ENCODE peak calls at places on chromosome 3, in four cellular contexts. B, P, L and N are unnamed samples. For H3K27me3, the result is how much of the 10 kb centered on the place peaks cover.

GRCh38 chr3:43191116-43191515 is 85.2 kb upstream of the POMGNT2 start:
- DNase-seq in B (no peak), L (no peak), P (no peak), N (peak)

GRCh38 chr3:193174137-193174536 is 66.9 kb upstream of the PLAAT1 start:
- DNase-seq in P (no peak), B (peak), L (no peak), N (no peak)

GRCh38 chr3:106769045-106769444 is 608.2 kb upstream of the CCDC54 start:
- DNase-seq in P (no peak), L (no peak), B (no peak), N (no peak)

GRCh38 chr3:190692256-190692655 is 170.2 kb downstream of the GMNC start:
- DNase-seq in B (no peak), P (no peak), L (no peak), N (no peak)

GRCh38 chr3:71977525-71977924 is 192.6 kb upstream of the PROK2 start:
- DNase-seq in P (no peak), L (no peak), B (no peak), N (no peak)

GRCh38 chr3:46482632-46483311 is 15.0 kb upstream of the RTP3 start:
- DNase-seq in P (no peak), L (no peak), B (no peak), N (peak)

GRCh38 chr3:123640311-123641083 is 55.6 kb upstream of the HACD2 start:
- DNase-seq in B (no peak), L (no peak), P (no peak), N (no peak)

GRCh38 chr3:149879872-149880271 is 66.9 kb downstream of the RNF13 start:
- DNase-seq in B (peak), L (peak), P (peak), N (peak)

GRCh38 chr3:190003730-190004129 is 117.0 kb downstream of the P3H2 start:
- DNase-seq in L (no peak), B (no peak), P (no peak), N (peak)

GRCh38 chr3:138943724-138944131 is 3.2 kb downstream of the FOXL2 start:
- DNase-seq in P (peak), L (no peak), B (no peak), N (peak)
- H3K27me3 ChIP-seq in P (half or more), L (under half), B (under half), N (under half)

GRCh38 chr3:52124126-52124525 is 30.1 kb downstream of the POC1A start:
- DNase-seq in B (no peak), L (no peak), P (no peak), N (no peak)
- H3K4me2 ChIP-seq in B (no peak), L (no peak), P (no peak), N (no peak)

GRCh38 chr3:10599017-10599416 is 93.6 kb upstream of the ATP2B2 start:
- DNase-seq in L (no peak), P (no peak), B (no peak), N (no peak)
- H3K27me3 ChIP-seq in L (under half), P (under half), B (under half), N (half or more)

DNA sequence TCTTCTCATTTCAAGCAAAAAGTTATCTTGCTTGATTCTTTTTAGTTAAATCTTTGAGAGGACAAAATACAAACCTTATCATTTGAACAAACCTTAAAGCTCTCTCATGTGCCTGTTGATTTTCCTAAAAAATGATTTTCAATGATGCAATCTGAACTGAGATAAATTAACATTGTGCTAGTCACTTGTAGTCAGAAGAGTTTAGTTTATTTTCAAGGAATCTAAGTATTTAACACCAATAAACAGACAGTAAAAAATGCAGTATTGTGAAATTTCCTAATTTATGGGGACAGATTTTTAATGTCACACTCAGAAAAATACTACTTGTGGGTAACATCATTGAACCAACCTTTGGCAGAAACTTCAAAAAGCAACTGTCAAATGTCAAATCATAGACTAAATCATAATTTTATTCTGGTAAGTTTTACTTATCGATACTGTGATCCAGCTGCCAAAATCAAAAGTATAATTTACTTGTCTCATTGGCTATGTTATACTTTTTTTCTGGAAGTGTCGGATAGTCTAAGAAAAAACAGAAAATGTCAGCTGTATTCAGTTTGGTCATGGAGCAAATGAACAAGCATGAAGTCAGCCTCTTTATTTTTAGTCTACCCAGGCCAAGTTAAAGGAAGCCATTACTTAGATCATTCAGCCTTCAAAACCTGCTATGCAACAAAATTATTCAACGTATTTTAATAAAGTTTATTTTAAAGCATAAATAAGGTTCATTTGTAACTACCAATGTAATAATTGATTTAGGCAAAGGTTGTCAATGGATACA is 52.4 kb upstream of the FNDC3B start:
- DNase-seq in L (no peak), B (no peak), P (no peak), N (no peak)
- H3K4me2 ChIP-seq in L (no peak), B (no peak), P (no peak), N (no peak)

GRCh38 chr3:194326192-194327029 is 24.7 kb downstream of the CPN2 start:
- DNase-seq in B (no peak), L (no peak), P (peak), N (no peak)

GRCh38 chr3:194322701-194323174 is 28.4 kb downstream of the CPN2 start:
- DNase-seq in L (no peak), B (peak), P (no peak), N (peak)

GRCh38 chr3:194325424-194326165 is 25.5 kb downstream of the CPN2 start:
- DNase-seq in B (no peak), P (no peak), L (no peak), N (no peak)

GRCh38 chr3:194323785-194324735 is 27.1 kb downstream of the CPN2 start:
- DNase-seq in B (peak), P (peak), L (no peak), N (peak)

DNA sequence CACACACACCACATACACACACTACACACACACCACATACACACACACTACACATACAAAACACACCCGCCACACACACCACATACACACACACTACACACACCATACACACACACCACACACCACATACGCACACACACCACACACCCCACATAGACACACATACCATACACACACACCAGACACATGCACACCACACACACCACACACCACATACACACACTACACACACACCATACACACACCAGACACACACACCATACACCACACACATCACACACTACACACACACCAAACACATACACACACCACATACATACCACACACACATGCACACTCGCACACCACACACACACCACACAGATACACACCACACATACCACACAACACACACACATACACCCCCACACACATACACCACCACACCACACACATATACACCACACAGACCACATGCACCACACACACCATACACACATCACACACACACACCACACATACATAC is 26.3 kb downstream of the CPN2 start:
- DNase-seq in B (no peak), P (no peak), L (no peak), N (no peak)
- H3K27me3 ChIP-seq in B (under half), P (under half), L (under half), N (under half)

GRCh38 chr3:8732413-8732812 is 1.2 kb upstream of the CAV3 start:
- DNase-seq in P (no peak), L (no peak), B (no peak), N (peak)

GRCh38 chr3:8734137-8734878 is 706 bp downstream of the CAV3 start:
- DNase-seq in P (no peak), B (no peak), L (no peak), N (peak)

GRCh38 chr3:8730641-8731040 is 3.0 kb upstream of the CAV3 start:
- DNase-seq in L (no peak), P (no peak), B (no peak), N (no peak)

GRCh38 chr3:8734908-8735307 is 1.3 kb downstream of the CAV3 start:
- DNase-seq in L (no peak), P (no peak), B (no peak), N (no peak)

DNA sequence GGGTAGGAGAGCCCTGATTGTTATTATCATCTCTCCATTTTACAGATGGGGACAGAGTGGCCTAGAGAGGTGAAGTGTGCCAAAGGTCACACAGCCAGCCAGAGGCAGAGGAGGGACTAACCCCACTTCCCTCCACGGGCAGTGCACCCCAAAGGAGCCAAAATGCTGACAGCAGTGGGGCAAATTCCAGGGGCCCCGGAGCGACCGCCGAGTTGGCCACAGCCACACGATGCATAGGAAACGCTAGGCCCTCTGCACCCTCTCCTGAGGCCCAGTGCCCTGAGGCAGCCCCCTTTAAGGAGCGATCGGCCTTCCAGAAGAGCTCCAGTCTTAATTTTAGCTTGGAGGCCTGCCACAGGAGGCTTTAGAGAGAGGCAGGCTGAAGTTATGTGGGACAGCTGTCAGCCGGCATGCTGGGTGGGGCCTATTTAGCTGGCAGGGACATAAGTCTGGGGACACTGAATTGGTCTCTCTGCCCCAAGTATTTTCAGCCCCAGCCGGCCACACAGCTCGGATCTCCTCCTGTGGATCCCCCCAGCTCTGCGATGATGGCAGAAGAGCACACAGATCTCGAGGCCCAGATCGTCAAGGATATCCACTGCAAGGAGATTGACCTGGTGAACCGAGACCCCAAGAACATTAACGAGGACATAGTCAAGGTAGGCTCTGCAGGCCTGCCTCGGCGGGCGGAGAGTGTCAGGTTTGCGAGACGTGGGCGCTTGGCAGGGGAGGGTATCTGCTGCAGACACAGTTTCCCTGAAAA is at the start of gene CAV3:
- DNase-seq in P (no peak), B (no peak), L (no peak), N (no peak)
- H3K4me2 ChIP-seq in P (no peak), B (no peak), L (no peak), N (no peak)

GRCh38 chr3:12405432-12406272 is 78.6 kb upstream of the TSEN2 start:
- DNase-seq in L (no peak), B (peak), P (no peak), N (peak)
- H3K27me3 ChIP-seq in L (under half), B (under half), P (under half), N (under half)

GRCh38 chr3:131716943-131717342 is 214.2 kb upstream of the MRPL3 start:
- DNase-seq in P (no peak), L (no peak), B (no peak), N (no peak)

GRCh38 chr3:131713416-131714118 is 210.8 kb upstream of the MRPL3 start:
- DNase-seq in B (no peak), P (no peak), L (no peak), N (peak)

GRCh38 chr3:131716007-131716406 is 213.2 kb upstream of the MRPL3 start:
- DNase-seq in P (peak), B (no peak), L (no peak), N (no peak)

GRCh38 chr3:131714585-131715220 is 211.9 kb upstream of the MRPL3 start:
- DNase-seq in B (no peak), L (peak), P (no peak), N (no peak)

GRCh38 chr3:131717493-131717892 is 214.7 kb upstream of the MRPL3 start:
- DNase-seq in B (no peak), L (no peak), P (no peak), N (no peak)
- H3K4me2 ChIP-seq in B (no peak), L (no peak), P (no peak), N (no peak)